ENCODE peak calls at places on chromosomes 1 and 21, in nine cellular contexts. One of them, this sample, is unnamed. For H3K4me1, the result is how much of the 10 kb centered on the place peaks cover.

GRCh38 chr1:152495066-152495675 is 15.4 kb upstream of the LCE5A start:
- DNase-seq in tibial nerve: no peak
- DNase-seq in breast epithelium: no peak
- DNase-seq in right lobe of liver: no peak
- DNase-seq in thyroid gland: no peak
- DNase-seq in body of pancreas: no peak
- DNase-seq in heart left ventricle: no peak
- DNase-seq in prostate gland: no peak
- DNase-seq in GM12878: no peak
- DNase-seq in this sample: no peak

GRCh38 chr21:42567861-42568260 is 54.2 kb downstream of the SLC37A1 start:
- DNase-seq in prostate gland: no peak
- DNase-seq in breast epithelium: no peak
- DNase-seq in tibial nerve: no peak
- DNase-seq in right lobe of liver: no peak
- DNase-seq in thyroid gland: no peak
- DNase-seq in body of pancreas: peak
- DNase-seq in heart left ventricle: no peak
- DNase-seq in GM12878: no peak
- DNase-seq in this sample: no peak

GRCh38 chr1:203084588-203085527 is 954 bp downstream of the MYOG start:
- DNase-seq in right lobe of liver: no peak
- DNase-seq in prostate gland: no peak
- DNase-seq in body of pancreas: no peak
- DNase-seq in tibial nerve: no peak
- DNase-seq in breast epithelium: peak
- DNase-seq in thyroid gland: no peak
- DNase-seq in GM12878: no peak
- DNase-seq in heart left ventricle: no peak
- DNase-seq in this sample: peak

GRCh38 chr1:89598450-89599331 is 34.2 kb upstream of the LRRC8C start:
- DNase-seq in thyroid gland: no peak
- DNase-seq in right lobe of liver: no peak
- DNase-seq in breast epithelium: no peak
- DNase-seq in GM12878: no peak
- DNase-seq in tibial nerve: no peak
- DNase-seq in heart left ventricle: no peak
- DNase-seq in body of pancreas: no peak
- DNase-seq in prostate gland: no peak
- DNase-seq in this sample: no peak

GRCh38 chr21:38123626-38124025 is 133.2 kb upstream of the KCNJ15 start:
- DNase-seq in prostate gland: no peak
- DNase-seq in heart left ventricle: no peak
- DNase-seq in tibial nerve: no peak
- DNase-seq in thyroid gland: no peak
- DNase-seq in body of pancreas: peak
- DNase-seq in right lobe of liver: no peak
- DNase-seq in breast epithelium: no peak
- DNase-seq in GM12878: no peak
- DNase-seq in this sample: no peak

GRCh38 chr1:231395996-231396385 is 26.1 kb downstream of the EGLN1 start:
- DNase-seq in body of pancreas: no peak
- DNase-seq in GM12878: no peak
- DNase-seq in right lobe of liver: no peak
- DNase-seq in heart left ventricle: no peak
- DNase-seq in prostate gland: no peak
- DNase-seq in thyroid gland: no peak
- DNase-seq in breast epithelium: no peak
- DNase-seq in tibial nerve: no peak
- DNase-seq in this sample: no peak

GRCh38 chr1:208475951-208476824 is 232.0 kb upstream of the PLXNA2 start:
- DNase-seq in prostate gland: no peak
- DNase-seq in breast epithelium: no peak
- DNase-seq in GM12878: no peak
- DNase-seq in right lobe of liver: peak
- DNase-seq in heart left ventricle: peak
- DNase-seq in thyroid gland: peak
- DNase-seq in body of pancreas: peak
- DNase-seq in tibial nerve: no peak
- DNase-seq in this sample: no peak

GRCh38 chr1:109671067-109671466 is 3.2 kb downstream of the GSTM2 start:
- DNase-seq in body of pancreas: no peak
- DNase-seq in right lobe of liver: no peak
- DNase-seq in breast epithelium: no peak
- DNase-seq in tibial nerve: no peak
- DNase-seq in GM12878: no peak
- DNase-seq in prostate gland: no peak
- DNase-seq in heart left ventricle: no peak
- DNase-seq in thyroid gland: no peak
- DNase-seq in this sample: no peak

GRCh38 chr1:65214340-65215027 is 66.5 kb downstream of the AK4 start:
- DNase-seq in heart left ventricle: no peak
- DNase-seq in body of pancreas: peak
- DNase-seq in breast epithelium: no peak
- DNase-seq in right lobe of liver: no peak
- DNase-seq in thyroid gland: no peak
- DNase-seq in tibial nerve: no peak
- DNase-seq in GM12878: no peak
- DNase-seq in prostate gland: no peak
- DNase-seq in this sample: no peak

GRCh38 chr1:33007190-33008050 is 29.3 kb downstream of the AK2 start:
- DNase-seq in prostate gland: peak
- DNase-seq in thyroid gland: no peak
- DNase-seq in GM12878: no peak
- DNase-seq in heart left ventricle: no peak
- DNase-seq in tibial nerve: peak
- DNase-seq in breast epithelium: no peak
- DNase-seq in body of pancreas: peak
- DNase-seq in right lobe of liver: no peak
- DNase-seq in this sample: peak

GRCh38 chr1:197912739-197913494 is 4.3 kb upstream of the LHX9 start:
- DNase-seq in breast epithelium: no peak
- DNase-seq in prostate gland: no peak
- DNase-seq in heart left ventricle: no peak
- DNase-seq in GM12878: no peak
- DNase-seq in right lobe of liver: no peak
- DNase-seq in tibial nerve: no peak
- DNase-seq in body of pancreas: no peak
- DNase-seq in thyroid gland: no peak
- DNase-seq in this sample: no peak

GRCh38 chr1:245538671-245539070 is 383.9 kb downstream of the KIF26B start:
- DNase-seq in right lobe of liver: no peak
- DNase-seq in body of pancreas: no peak
- DNase-seq in breast epithelium: no peak
- DNase-seq in heart left ventricle: no peak
- DNase-seq in tibial nerve: no peak
- DNase-seq in GM12878: no peak
- DNase-seq in thyroid gland: no peak
- DNase-seq in prostate gland: no peak
- DNase-seq in this sample: no peak

GRCh38 chr21:45118099-45118498 is 43.7 kb downstream of the ADARB1 start:
- DNase-seq in right lobe of liver: no peak
- DNase-seq in thyroid gland: no peak
- DNase-seq in heart left ventricle: no peak
- DNase-seq in body of pancreas: no peak
- DNase-seq in breast epithelium: no peak
- DNase-seq in GM12878: no peak
- DNase-seq in tibial nerve: no peak
- DNase-seq in prostate gland: no peak
- DNase-seq in this sample: no peak

GRCh38 chr21:45115141-45115540 is 40.8 kb downstream of the ADARB1 start:
- DNase-seq in GM12878: no peak
- DNase-seq in breast epithelium: no peak
- DNase-seq in heart left ventricle: no peak
- DNase-seq in tibial nerve: no peak
- DNase-seq in prostate gland: no peak
- DNase-seq in right lobe of liver: no peak
- DNase-seq in thyroid gland: no peak
- DNase-seq in body of pancreas: no peak
- DNase-seq in this sample: no peak

GRCh38 chr21:45116066-45116465 is 41.7 kb downstream of the ADARB1 start:
- DNase-seq in right lobe of liver: no peak
- DNase-seq in tibial nerve: no peak
- DNase-seq in breast epithelium: no peak
- DNase-seq in heart left ventricle: no peak
- DNase-seq in prostate gland: no peak
- DNase-seq in GM12878: no peak
- DNase-seq in body of pancreas: no peak
- DNase-seq in thyroid gland: no peak
- DNase-seq in this sample: no peak

GRCh38 chr21:45119812-45120211 is 45.4 kb downstream of the ADARB1 start:
- DNase-seq in breast epithelium: no peak
- DNase-seq in heart left ventricle: no peak
- DNase-seq in right lobe of liver: no peak
- DNase-seq in prostate gland: no peak
- DNase-seq in thyroid gland: no peak
- DNase-seq in body of pancreas: no peak
- DNase-seq in tibial nerve: no peak
- DNase-seq in GM12878: no peak
- DNase-seq in this sample: no peak

GRCh38 chr21:45117314-45117713 is 42.9 kb downstream of the ADARB1 start:
- DNase-seq in right lobe of liver: no peak
- DNase-seq in prostate gland: no peak
- DNase-seq in body of pancreas: no peak
- DNase-seq in tibial nerve: no peak
- DNase-seq in heart left ventricle: no peak
- DNase-seq in GM12878: no peak
- DNase-seq in breast epithelium: no peak
- DNase-seq in thyroid gland: no peak
- DNase-seq in this sample: no peak
- H3K4me1 ChIP-seq in right lobe of liver: under half
- H3K4me1 ChIP-seq in prostate gland: under half
- H3K4me1 ChIP-seq in body of pancreas: under half
- H3K4me1 ChIP-seq in tibial nerve: under half
- H3K4me1 ChIP-seq in heart left ventricle: under half
- H3K4me1 ChIP-seq in GM12878: under half
- H3K4me1 ChIP-seq in breast epithelium: under half
- H3K4me1 ChIP-seq in thyroid gland: under half
- H3K4me1 ChIP-seq in this sample: under half

GRCh38 chr1:99766378-99766800 is at the start of gene FRRS1:
- DNase-seq in GM12878: peak
- DNase-seq in tibial nerve: peak
- DNase-seq in breast epithelium: peak
- DNase-seq in body of pancreas: peak
- DNase-seq in prostate gland: peak
- DNase-seq in heart left ventricle: peak
- DNase-seq in right lobe of liver: peak
- DNase-seq in thyroid gland: peak
- DNase-seq in this sample: peak
- TF ChIP-seq POLR2A in GM12878: peak
- TF ChIP-seq POLR2A in tibial nerve: no peak
- TF ChIP-seq POLR2A in breast epithelium: no peak
- TF ChIP-seq POLR2A in body of pancreas: peak
- TF ChIP-seq POLR2A in prostate gland: peak
- TF ChIP-seq POLR2A in heart left ventricle: no peak
- TF ChIP-seq POLR2A in right lobe of liver: peak
- TF ChIP-seq POLR2A in thyroid gland: peak
- TF ChIP-seq POLR2A in this sample: peak

GRCh38 chr21:32794643-32795042 is 23.1 kb upstream of the PAXBP1 start:
- DNase-seq in thyroid gland: no peak
- DNase-seq in right lobe of liver: no peak
- DNase-seq in prostate gland: no peak
- DNase-seq in body of pancreas: peak
- DNase-seq in GM12878: no peak
- DNase-seq in breast epithelium: peak
- DNase-seq in heart left ventricle: no peak
- DNase-seq in tibial nerve: no peak
- DNase-seq in this sample: no peak
- TF ChIP-seq CTCF in thyroid gland: no peak
- TF ChIP-seq CTCF in right lobe of liver: no peak
- TF ChIP-seq CTCF in prostate gland: no peak
- TF ChIP-seq CTCF in body of pancreas: no peak
- TF ChIP-seq CTCF in GM12878: no peak
- TF ChIP-seq CTCF in breast epithelium: no peak
- TF ChIP-seq CTCF in heart left ventricle: no peak
- TF ChIP-seq CTCF in tibial nerve: no peak
- TF ChIP-seq CTCF in this sample: no peak

GRCh38 chr21:21806711-21807597 is 808.7 kb downstream of the NCAM2 start:
- DNase-seq in prostate gland: no peak
- DNase-seq in thyroid gland: no peak
- DNase-seq in right lobe of liver: no peak
- DNase-seq in GM12878: no peak
- DNase-seq in body of pancreas: no peak
- DNase-seq in breast epithelium: no peak
- DNase-seq in heart left ventricle: no peak
- DNase-seq in tibial nerve: no peak
- DNase-seq in this sample: no peak

GRCh38 chr21:21807598-21807903 is 809.3 kb downstream of the NCAM2 start:
- DNase-seq in breast epithelium: no peak
- DNase-seq in body of pancreas: no peak
- DNase-seq in heart left ventricle: no peak
- DNase-seq in thyroid gland: no peak
- DNase-seq in right lobe of liver: no peak
- DNase-seq in prostate gland: no peak
- DNase-seq in tibial nerve: no peak
- DNase-seq in GM12878: no peak
- DNase-seq in this sample: no peak

DNA sequence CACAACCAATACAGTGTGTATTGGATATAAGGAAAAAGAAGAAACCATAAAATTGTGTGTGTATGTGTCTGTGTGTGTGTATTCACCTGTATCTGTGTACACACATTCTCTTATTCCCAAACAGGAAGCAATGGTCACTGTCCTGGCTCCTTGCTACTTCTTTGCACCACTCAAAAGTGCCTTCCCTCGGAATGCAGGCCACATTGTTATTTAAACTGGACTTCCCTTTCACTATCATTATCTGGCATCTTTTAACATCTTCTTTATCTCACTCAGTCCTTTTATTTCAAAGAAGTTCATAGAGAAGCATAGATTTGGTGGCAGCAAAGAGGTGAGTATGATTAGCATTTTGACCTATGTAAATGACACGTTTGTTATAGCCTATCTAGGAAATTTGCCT is 803.7 kb downstream of the NCAM2 start:
- DNase-seq in body of pancreas: no peak
- DNase-seq in thyroid gland: no peak
- DNase-seq in GM12878: no peak
- DNase-seq in heart left ventricle: no peak
- DNase-seq in right lobe of liver: no peak
- DNase-seq in tibial nerve: no peak
- DNase-seq in prostate gland: no peak
- DNase-seq in breast epithelium: no peak
- DNase-seq in this sample: no peak
- H3K4me1 ChIP-seq in body of pancreas: under half
- H3K4me1 ChIP-seq in thyroid gland: under half
- H3K4me1 ChIP-seq in GM12878: under half
- H3K4me1 ChIP-seq in heart left ventricle: under half
- H3K4me1 ChIP-seq in right lobe of liver: under half
- H3K4me1 ChIP-seq in tibial nerve: under half
- H3K4me1 ChIP-seq in prostate gland: under half
- H3K4me1 ChIP-seq in breast epithelium: under half
- H3K4me1 ChIP-seq in this sample: under half

GRCh38 chr1:14887044-14887443 is 266.5 kb upstream of the TMEM51 start:
- DNase-seq in prostate gland: no peak
- DNase-seq in heart left ventricle: no peak
- DNase-seq in GM12878: no peak
- DNase-seq in tibial nerve: no peak
- DNase-seq in breast epithelium: no peak
- DNase-seq in right lobe of liver: no peak
- DNase-seq in body of pancreas: no peak
- DNase-seq in thyroid gland: no peak
- DNase-seq in this sample: no peak
- TF ChIP-seq POLR2A in prostate gland: no peak
- TF ChIP-seq POLR2A in heart left ventricle: no peak
- TF ChIP-seq POLR2A in GM12878: no peak
- TF ChIP-seq POLR2A in tibial nerve: no peak
- TF ChIP-seq POLR2A in breast epithelium: no peak
- TF ChIP-seq POLR2A in right lobe of liver: no peak
- TF ChIP-seq POLR2A in body of pancreas: no peak
- TF ChIP-seq POLR2A in thyroid gland: no peak
- TF ChIP-seq POLR2A in this sample: no peak

This sample was measured in gastrocnemius medialis.